ENCODE peak calls at places on chromosomes 2 and 18, in four cellular contexts. C is heart left ventricle, L is A549, X is MM.1S. T is an unnamed sample.
A peak's percentile ranks its signal among the peaks of the same experiment; 100 is the strongest.

GRCh38 chr2:20052872-20053281 is 1.4 kb upstream of the LAPTM4A start:
- DNase-seq in L (peak; percentile 81), C (peak; percentile 76), X (no peak), T (no peak)

GRCh38 chr2:218896501-218897393 is 16.1 kb downstream of the WNT10A start:
- DNase-seq in L (peak; percentile 43), X (peak; percentile 97), C (no peak), T (peak; percentile 92)

GRCh38 chr2:127704641-127705243 is 3.4 kb downstream of the SFT2D3 start:
- DNase-seq in X (peak; percentile 64), L (no peak), C (no peak), T (no peak)

GRCh38 chr18:7902399-7902839 is 335.3 kb downstream of the PTPRM start:
- DNase-seq in C (no peak), L (peak; percentile 55), X (no peak), T (no peak)

GRCh38 chr2:170928036-170928823 is 823 bp upstream of the GORASP2 start:
- DNase-seq in X (no peak), C (no peak), L (peak; percentile 18), T (peak; percentile 23)

GRCh38 chr18:29164993-29165599 is 988.2 kb upstream of the CDH2 start:
- DNase-seq in L (peak; percentile 19), X (no peak), C (no peak), T (no peak)

GRCh38 chr2:215403441-215404356 is 32.2 kb downstream of the FN1 start:
- DNase-seq in L (no peak), C (no peak), X (no peak), T (no peak)

GRCh38 chr2:191835539-191836350 is 11.1 kb downstream of the CAVIN2 start:
- DNase-seq in X (no peak), L (no peak), C (no peak), T (no peak)

GRCh38 chr2:48849770-48850169 is 94.2 kb upstream of the LHCGR start:
- DNase-seq in X (no peak), C (no peak), L (no peak), T (no peak)

GRCh38 chr2:143684731-143685364 is 555.6 kb downstream of the ARHGAP15 start:
- DNase-seq in L (no peak), X (no peak), C (no peak), T (no peak)

GRCh38 chr18:9237982-9238381 is 96.6 kb upstream of the TWSG1 start:
- DNase-seq in X (no peak), L (no peak), C (peak; percentile 19), T (no peak)

GRCh38 chr2:72979896-72980295 is 62.6 kb downstream of the EMX1 start:
- DNase-seq in L (no peak), X (no peak), C (peak; percentile 21), T (no peak)

GRCh38 chr2:28067602-28068001 is 177.1 kb downstream of the BABAM2 start:
- DNase-seq in L (no peak), C (no peak), X (no peak), T (no peak)

GRCh38 chr2:158411748-158412147 is 44.8 kb downstream of the CCDC148 start:
- DNase-seq in X (no peak), L (no peak), C (no peak), T (no peak)

GRCh38 chr18:51463483-51464136 is 266.1 kb upstream of the MEX3C start:
- DNase-seq in X (no peak), L (no peak), C (no peak), T (no peak)

GRCh38 chr18:8721716-8722115 is 16.4 kb downstream of the MTCL1 start:
- DNase-seq in L (no peak), X (no peak), C (no peak), T (no peak)

GRCh38 chr2:20317690-20318089 is 33.0 kb downstream of the PUM2 start:
- DNase-seq in L (no peak), X (no peak), C (no peak), T (no peak)

GRCh38 chr2:50729306-50730105 is 302.4 kb downstream of the NRXN1 start:
- DNase-seq in X (no peak), L (no peak), C (no peak), T (no peak)

GRCh38 chr2:33550206-33550605 is 48.9 kb downstream of the FAM98A start:
- DNase-seq in L (no peak), X (no peak), C (no peak), T (no peak)

GRCh38 chr2:97993926-97994325 is 1.8 kb downstream of the TMEM131 start:
- DNase-seq in X (no peak), L (no peak), C (no peak), T (peak; percentile 17)

GRCh38 chr2:233011268-233012190 is 1.5 kb downstream of the NGEF start:
- DNase-seq in C (no peak), X (no peak), L (no peak), T (no peak)

GRCh38 chr2:3563521-3563976 is 5.4 kb upstream of the RNASEH1 start:
- DNase-seq in L (no peak), C (no peak), X (no peak), T (peak; percentile 67)

GRCh38 chr2:171723724-171724683 is 36.7 kb downstream of the DYNC1I2 start:
- DNase-seq in L (no peak), C (no peak), X (no peak), T (no peak)

GRCh38 chr2:113915067-113915819 is 25.4 kb downstream of the ACTR3 start:
- DNase-seq in X (no peak), L (no peak), C (no peak), T (no peak)

GRCh38 chr18:25230658-25231326 is 121.2 kb downstream of the ZNF521 start:
- DNase-seq in L (no peak), C (peak; percentile 82), X (peak; percentile 71), T (no peak)

GRCh38 chr2:207122914-207123744 is 42.6 kb downstream of the KLF7 start:
- DNase-seq in L (no peak), C (no peak), X (no peak), T (no peak)

GRCh38 chr2:68426885-68427579 is 40.1 kb downstream of the FBXO48 start:
- DNase-seq in C (no peak), X (peak; percentile 83), L (no peak), T (peak; percentile 48)

GRCh38 chr2:100971221-100971620 is 30.9 kb upstream of the RPL31 start:
- DNase-seq in X (no peak), C (no peak), L (no peak), T (no peak)

GRCh38 chr2:24538720-24539119 is 47.7 kb downstream of the NCOA1 start:
- DNase-seq in C (no peak), L (no peak), X (no peak), T (peak; percentile 8)

GRCh38 chr2:193824474-193824873 is 1629.7 kb upstream of the TMEFF2 start:
- DNase-seq in X (no peak), L (peak; percentile 17), C (no peak), T (no peak)

GRCh38 chr2:216652566-216652965 is 19.3 kb downstream of the IGFBP2 start:
- DNase-seq in C (no peak), X (no peak), L (no peak), T (no peak)

GRCh38 chr2:232195487-232195886 is 183.1 kb upstream of the ALPP start:
- DNase-seq in L (no peak), C (no peak), X (no peak), T (no peak)

GRCh38 chr2:27133195-27133875 is 1.1 kb downstream of the PREB start:
- DNase-seq in C (peak; percentile 43), X (peak; percentile 16), L (no peak), T (no peak)

GRCh38 chr2:20434588-20435294 is 12.1 kb upstream of the RHOB start:
- DNase-seq in C (no peak), L (no peak), X (no peak), T (no peak)

GRCh38 chr18:12121175-12122095 is 27.8 kb downstream of the ANKRD62 start:
- DNase-seq in L (no peak), C (no peak), X (no peak), T (no peak)

GRCh38 chr18:25067291-25068050 is 284.5 kb downstream of the ZNF521 start:
- DNase-seq in L (no peak), C (no peak), X (no peak), T (no peak)

DNA sequence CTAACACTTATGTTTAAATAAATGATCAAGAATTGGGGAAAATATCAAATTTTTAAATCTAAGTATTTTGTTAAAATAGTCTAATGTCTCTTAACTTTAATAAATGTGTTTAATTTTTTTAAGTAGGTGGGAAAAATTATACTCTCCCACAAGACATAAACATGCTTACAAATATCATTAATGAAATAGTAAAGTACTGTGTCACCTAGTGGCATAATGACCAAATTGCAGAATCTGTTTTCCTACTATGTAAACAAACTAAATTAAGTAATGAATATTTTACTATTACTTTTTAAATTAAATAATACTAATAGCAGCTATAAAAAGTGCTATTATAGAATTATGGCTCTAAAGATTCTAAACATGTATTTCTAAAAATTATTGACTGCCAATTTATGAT is 52.0 kb upstream of the CHAC2 start:
- DNase-seq in X (peak; percentile 19), L (peak; percentile 4), C (no peak), T (no peak)
- TF ChIP-seq CTCF in X (peak; percentile 35), L (peak; percentile 34), C (peak; percentile 51), T (peak; percentile 46)

GRCh38 chr2:201257941-201258665 is 2.2 kb upstream of the CASP8 start:
- DNase-seq in C (peak; percentile 60), X (peak; percentile 99), L (peak; percentile 55), T (peak; percentile 60)

GRCh38 chr2:201259216-201259615 is 1.1 kb upstream of the CASP8 start:
- DNase-seq in X (no peak), L (no peak), C (no peak), T (no peak)

GRCh38 chr2:201258666-201258999 is 1.7 kb upstream of the CASP8 start:
- DNase-seq in C (no peak), X (no peak), L (peak; percentile 43), T (no peak)

GRCh38 chr2:201256001-201256544 is 4.3 kb upstream of the CASP8 start:
- DNase-seq in X (no peak), C (no peak), L (no peak), T (no peak)

DNA sequence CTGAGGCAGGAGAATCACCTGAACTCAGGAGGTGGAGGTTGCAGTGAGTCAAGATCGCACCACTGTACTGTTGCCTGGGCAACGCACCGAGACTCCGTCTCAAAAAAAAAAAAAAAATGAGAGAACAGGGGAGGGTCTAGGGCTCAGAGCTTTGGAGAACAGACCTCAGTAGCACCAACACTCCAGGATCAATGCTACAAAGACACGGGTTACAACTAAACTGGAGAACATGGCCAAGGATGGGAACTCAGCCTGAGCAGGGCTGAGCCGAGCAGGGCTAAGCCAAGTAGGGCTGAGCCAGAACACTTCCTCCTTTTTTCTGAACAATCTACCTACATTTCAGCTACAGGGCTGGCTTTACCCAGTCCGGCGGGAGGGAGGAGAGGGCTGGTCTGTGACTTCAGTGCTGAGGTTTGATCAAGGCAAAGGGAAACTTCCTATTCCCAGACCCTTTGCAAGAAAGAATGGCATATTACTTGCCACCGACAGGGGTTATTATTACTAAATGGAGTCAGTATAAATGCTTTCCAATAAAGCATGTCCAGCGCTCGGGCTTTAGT is 2.9 kb upstream of the CASP8 start:
- DNase-seq in L (peak; percentile 40), X (peak; percentile 59), C (peak; percentile 39), T (peak; percentile 47)
- TF ChIP-seq CTCF in L (no peak), X (peak; percentile 12), C (no peak), T (no peak)

GRCh38 chr2:56985609-56986008 is 801.8 kb downstream of the CCDC85A start:
- DNase-seq in X (peak; percentile 76), C (no peak), L (no peak), T (no peak)
- TF ChIP-seq CTCF in X (peak; percentile 28), C (no peak), L (no peak), T (no peak)

GRCh38 chr18:58532298-58532697 is 96.6 kb downstream of the ALPK2 start:
- DNase-seq in C (no peak), L (no peak), X (no peak), T (no peak)

GRCh38 chr18:58530801-58531200 is 98.1 kb downstream of the ALPK2 start:
- DNase-seq in C (no peak), X (no peak), L (no peak), T (no peak)

GRCh38 chr18:58527116-58528010 is 101.5 kb downstream of the ALPK2 start:
- DNase-seq in C (no peak), L (peak; percentile 59), X (no peak), T (no peak)

GRCh38 chr18:58528011-58528367 is 100.9 kb downstream of the ALPK2 start:
- DNase-seq in X (no peak), C (no peak), L (no peak), T (no peak)

GRCh38 chr18:58529714-58530354 is 99.1 kb downstream of the ALPK2 start:
- DNase-seq in C (peak; percentile 56), X (peak; percentile 60), L (peak; percentile 55), T (peak; percentile 49)
- TF ChIP-seq CTCF in C (peak; percentile 59), X (peak; percentile 93), L (peak; percentile 85), T (peak; percentile 87)